ENCODE peak calls at places on chromosomes 3 and 15, in four cellular contexts. One of them, this sample, is unnamed.

GRCh38 chr15:86876387-86876786 is 796.7 kb downstream of the AGBL1 start:
- DNase-seq in NCI-H1417: no peak
- DNase-seq in activated T-cell treated with anti-CD3 and anti-CD28 coated beads, Interleukin-2, amount 50 U/mL, for 72 hours: no peak
- DNase-seq in activated naive CD8-positive, alpha-beta T cell treated with anti-CD3 and anti-CD28 coated beads, Interleukin-2, amount 50 U/mL, for 24 hours: no peak
- DNase-seq in this sample: no peak

GRCh38 chr15:65957451-65957850 is 88.2 kb downstream of the RAB11A start:
- DNase-seq in NCI-H1417: peak
- DNase-seq in activated naive CD8-positive, alpha-beta T cell treated with anti-CD3 and anti-CD28 coated beads, Interleukin-2, amount 50 U/mL, for 24 hours: no peak
- DNase-seq in activated T-cell treated with anti-CD3 and anti-CD28 coated beads, Interleukin-2, amount 50 U/mL, for 72 hours: no peak
- DNase-seq in this sample: no peak

GRCh38 chr3:12557472-12558105 is 702 bp downstream of the MKRN2 start:
- DNase-seq in activated naive CD8-positive, alpha-beta T cell treated with anti-CD3 and anti-CD28 coated beads, Interleukin-2, amount 50 U/mL, for 24 hours: no peak
- DNase-seq in NCI-H1417: no peak
- DNase-seq in activated T-cell treated with anti-CD3 and anti-CD28 coated beads, Interleukin-2, amount 50 U/mL, for 72 hours: no peak
- DNase-seq in this sample: peak

GRCh38 chr3:119662604-119663377 is 2.4 kb upstream of the POPDC2 start:
- DNase-seq in NCI-H1417: no peak
- DNase-seq in activated T-cell treated with anti-CD3 and anti-CD28 coated beads, Interleukin-2, amount 50 U/mL, for 72 hours: no peak
- DNase-seq in activated naive CD8-positive, alpha-beta T cell treated with anti-CD3 and anti-CD28 coated beads, Interleukin-2, amount 50 U/mL, for 24 hours: no peak
- DNase-seq in this sample: no peak

GRCh38 chr3:195085356-195086130 is 185.4 kb downstream of the XXYLT1 start:
- DNase-seq in activated T-cell treated with anti-CD3 and anti-CD28 coated beads, Interleukin-2, amount 50 U/mL, for 72 hours: no peak
- DNase-seq in activated naive CD8-positive, alpha-beta T cell treated with anti-CD3 and anti-CD28 coated beads, Interleukin-2, amount 50 U/mL, for 24 hours: no peak
- DNase-seq in NCI-H1417: no peak
- DNase-seq in this sample: no peak

GRCh38 chr3:99928758-99929408 is 111.2 kb downstream of the CMSS1 start:
- DNase-seq in activated T-cell treated with anti-CD3 and anti-CD28 coated beads, Interleukin-2, amount 50 U/mL, for 72 hours: no peak
- DNase-seq in activated naive CD8-positive, alpha-beta T cell treated with anti-CD3 and anti-CD28 coated beads, Interleukin-2, amount 50 U/mL, for 24 hours: no peak
- DNase-seq in NCI-H1417: no peak
- DNase-seq in this sample: no peak

GRCh38 chr15:80615783-80616391 is 79.2 kb upstream of the ABHD17C start:
- DNase-seq in activated T-cell treated with anti-CD3 and anti-CD28 coated beads, Interleukin-2, amount 50 U/mL, for 72 hours: no peak
- DNase-seq in activated naive CD8-positive, alpha-beta T cell treated with anti-CD3 and anti-CD28 coated beads, Interleukin-2, amount 50 U/mL, for 24 hours: no peak
- DNase-seq in NCI-H1417: peak
- DNase-seq in this sample: no peak

GRCh38 chr3:136642714-136643113 is 109.5 kb downstream of the STAG1 start:
- DNase-seq in NCI-H1417: no peak
- DNase-seq in activated T-cell treated with anti-CD3 and anti-CD28 coated beads, Interleukin-2, amount 50 U/mL, for 72 hours: no peak
- DNase-seq in activated naive CD8-positive, alpha-beta T cell treated with anti-CD3 and anti-CD28 coated beads, Interleukin-2, amount 50 U/mL, for 24 hours: no peak
- DNase-seq in this sample: peak

GRCh38 chr3:138348107-138348949 is at the start of gene MRAS:
- DNase-seq in NCI-H1417: peak
- DNase-seq in activated T-cell treated with anti-CD3 and anti-CD28 coated beads, Interleukin-2, amount 50 U/mL, for 72 hours: peak
- DNase-seq in activated naive CD8-positive, alpha-beta T cell treated with anti-CD3 and anti-CD28 coated beads, Interleukin-2, amount 50 U/mL, for 24 hours: peak
- DNase-seq in this sample: peak

GRCh38 chr3:100492810-100493140 is 356 bp downstream of the TMEM45A start:
- DNase-seq in activated naive CD8-positive, alpha-beta T cell treated with anti-CD3 and anti-CD28 coated beads, Interleukin-2, amount 50 U/mL, for 24 hours: no peak
- DNase-seq in activated T-cell treated with anti-CD3 and anti-CD28 coated beads, Interleukin-2, amount 50 U/mL, for 72 hours: no peak
- DNase-seq in NCI-H1417: no peak
- DNase-seq in this sample: no peak

GRCh38 chr15:90264649-90265048 is 823 bp upstream of the NGRN start:
- DNase-seq in activated T-cell treated with anti-CD3 and anti-CD28 coated beads, Interleukin-2, amount 50 U/mL, for 72 hours: peak
- DNase-seq in NCI-H1417: no peak
- DNase-seq in activated naive CD8-positive, alpha-beta T cell treated with anti-CD3 and anti-CD28 coated beads, Interleukin-2, amount 50 U/mL, for 24 hours: peak
- DNase-seq in this sample: no peak

GRCh38 chr3:14605744-14606143 is 45.8 kb upstream of the CCDC174 start:
- DNase-seq in NCI-H1417: no peak
- DNase-seq in activated T-cell treated with anti-CD3 and anti-CD28 coated beads, Interleukin-2, amount 50 U/mL, for 72 hours: no peak
- DNase-seq in activated naive CD8-positive, alpha-beta T cell treated with anti-CD3 and anti-CD28 coated beads, Interleukin-2, amount 50 U/mL, for 24 hours: no peak
- DNase-seq in this sample: no peak

GRCh38 chr15:57401546-57401945 is 25.2 kb downstream of the CGNL1 start:
- DNase-seq in activated naive CD8-positive, alpha-beta T cell treated with anti-CD3 and anti-CD28 coated beads, Interleukin-2, amount 50 U/mL, for 24 hours: no peak
- DNase-seq in NCI-H1417: no peak
- DNase-seq in activated T-cell treated with anti-CD3 and anti-CD28 coated beads, Interleukin-2, amount 50 U/mL, for 72 hours: no peak
- DNase-seq in this sample: no peak

GRCh38 chr15:72585025-72585424 is 69.5 kb upstream of the GOLGA6B start:
- DNase-seq in NCI-H1417: no peak
- DNase-seq in activated T-cell treated with anti-CD3 and anti-CD28 coated beads, Interleukin-2, amount 50 U/mL, for 72 hours: no peak
- DNase-seq in activated naive CD8-positive, alpha-beta T cell treated with anti-CD3 and anti-CD28 coated beads, Interleukin-2, amount 50 U/mL, for 24 hours: no peak
- DNase-seq in this sample: no peak

GRCh38 chr3:64079369-64080160 is 56.3 kb upstream of the PSMD6 start:
- DNase-seq in NCI-H1417: no peak
- DNase-seq in activated naive CD8-positive, alpha-beta T cell treated with anti-CD3 and anti-CD28 coated beads, Interleukin-2, amount 50 U/mL, for 24 hours: no peak
- DNase-seq in activated T-cell treated with anti-CD3 and anti-CD28 coated beads, Interleukin-2, amount 50 U/mL, for 72 hours: no peak
- DNase-seq in this sample: no peak

GRCh38 chr3:12817341-12817705 is 20.8 kb downstream of the CAND2 start:
- DNase-seq in activated naive CD8-positive, alpha-beta T cell treated with anti-CD3 and anti-CD28 coated beads, Interleukin-2, amount 50 U/mL, for 24 hours: no peak
- DNase-seq in NCI-H1417: no peak
- DNase-seq in activated T-cell treated with anti-CD3 and anti-CD28 coated beads, Interleukin-2, amount 50 U/mL, for 72 hours: no peak
- DNase-seq in this sample: no peak

GRCh38 chr15:51121118-51121517 is 26.4 kb upstream of the TNFAIP8L3 start:
- DNase-seq in activated naive CD8-positive, alpha-beta T cell treated with anti-CD3 and anti-CD28 coated beads, Interleukin-2, amount 50 U/mL, for 24 hours: peak
- DNase-seq in NCI-H1417: no peak
- DNase-seq in activated T-cell treated with anti-CD3 and anti-CD28 coated beads, Interleukin-2, amount 50 U/mL, for 72 hours: peak
- DNase-seq in this sample: no peak

GRCh38 chr3:190526787-190527767 is 13.2 kb downstream of the IL1RAP start:
- DNase-seq in activated T-cell treated with anti-CD3 and anti-CD28 coated beads, Interleukin-2, amount 50 U/mL, for 72 hours: no peak
- DNase-seq in NCI-H1417: no peak
- DNase-seq in activated naive CD8-positive, alpha-beta T cell treated with anti-CD3 and anti-CD28 coated beads, Interleukin-2, amount 50 U/mL, for 24 hours: no peak
- DNase-seq in this sample: no peak

GRCh38 chr15:34154725-34155204 is 52.9 kb downstream of the PGBD4 start:
- DNase-seq in activated naive CD8-positive, alpha-beta T cell treated with anti-CD3 and anti-CD28 coated beads, Interleukin-2, amount 50 U/mL, for 24 hours: no peak
- DNase-seq in NCI-H1417: no peak
- DNase-seq in activated T-cell treated with anti-CD3 and anti-CD28 coated beads, Interleukin-2, amount 50 U/mL, for 72 hours: peak
- DNase-seq in this sample: peak

GRCh38 chr3:177713921-177714900 is 516.9 kb upstream of the TBL1XR1 start:
- DNase-seq in activated T-cell treated with anti-CD3 and anti-CD28 coated beads, Interleukin-2, amount 50 U/mL, for 72 hours: no peak
- DNase-seq in NCI-H1417: no peak
- DNase-seq in activated naive CD8-positive, alpha-beta T cell treated with anti-CD3 and anti-CD28 coated beads, Interleukin-2, amount 50 U/mL, for 24 hours: no peak
- DNase-seq in this sample: no peak

GRCh38 chr15:35565901-35566300 is 19.9 kb upstream of the DPH6 start:
- DNase-seq in activated T-cell treated with anti-CD3 and anti-CD28 coated beads, Interleukin-2, amount 50 U/mL, for 72 hours: no peak
- DNase-seq in activated naive CD8-positive, alpha-beta T cell treated with anti-CD3 and anti-CD28 coated beads, Interleukin-2, amount 50 U/mL, for 24 hours: no peak
- DNase-seq in NCI-H1417: no peak
- DNase-seq in this sample: no peak

GRCh38 chr3:172848910-172849309 is 98.4 kb downstream of the ECT2 start:
- DNase-seq in activated T-cell treated with anti-CD3 and anti-CD28 coated beads, Interleukin-2, amount 50 U/mL, for 72 hours: no peak
- DNase-seq in NCI-H1417: no peak
- DNase-seq in activated naive CD8-positive, alpha-beta T cell treated with anti-CD3 and anti-CD28 coated beads, Interleukin-2, amount 50 U/mL, for 24 hours: no peak
- DNase-seq in this sample: no peak

GRCh38 chr3:70049761-70050160 is 50.2 kb downstream of the SAMMSON start:
- DNase-seq in NCI-H1417: no peak
- DNase-seq in activated naive CD8-positive, alpha-beta T cell treated with anti-CD3 and anti-CD28 coated beads, Interleukin-2, amount 50 U/mL, for 24 hours: no peak
- DNase-seq in activated T-cell treated with anti-CD3 and anti-CD28 coated beads, Interleukin-2, amount 50 U/mL, for 72 hours: no peak
- DNase-seq in this sample: no peak

GRCh38 chr3:52088445-52089367 is 32.3 kb upstream of the DUSP7 start:
- DNase-seq in activated T-cell treated with anti-CD3 and anti-CD28 coated beads, Interleukin-2, amount 50 U/mL, for 72 hours: no peak
- DNase-seq in activated naive CD8-positive, alpha-beta T cell treated with anti-CD3 and anti-CD28 coated beads, Interleukin-2, amount 50 U/mL, for 24 hours: no peak
- DNase-seq in NCI-H1417: no peak
- DNase-seq in this sample: no peak

GRCh38 chr3:78589242-78589641 is 1178.6 kb downstream of the ROBO1 start:
- DNase-seq in NCI-H1417: no peak
- DNase-seq in activated naive CD8-positive, alpha-beta T cell treated with anti-CD3 and anti-CD28 coated beads, Interleukin-2, amount 50 U/mL, for 24 hours: no peak
- DNase-seq in activated T-cell treated with anti-CD3 and anti-CD28 coated beads, Interleukin-2, amount 50 U/mL, for 72 hours: no peak
- DNase-seq in this sample: no peak

GRCh38 chr3:183430325-183430957 is 2.0 kb upstream of the MCF2L2 start:
- DNase-seq in activated T-cell treated with anti-CD3 and anti-CD28 coated beads, Interleukin-2, amount 50 U/mL, for 72 hours: peak
- DNase-seq in NCI-H1417: peak
- DNase-seq in activated naive CD8-positive, alpha-beta T cell treated with anti-CD3 and anti-CD28 coated beads, Interleukin-2, amount 50 U/mL, for 24 hours: no peak
- DNase-seq in this sample: no peak

GRCh38 chr3:113300596-113300995 is 89.2 kb downstream of the BOC start:
- DNase-seq in activated T-cell treated with anti-CD3 and anti-CD28 coated beads, Interleukin-2, amount 50 U/mL, for 72 hours: no peak
- DNase-seq in NCI-H1417: no peak
- DNase-seq in activated naive CD8-positive, alpha-beta T cell treated with anti-CD3 and anti-CD28 coated beads, Interleukin-2, amount 50 U/mL, for 24 hours: no peak
- DNase-seq in this sample: no peak

GRCh38 chr15:41417418-41417811 is 520 bp downstream of the RTF1 start:
- DNase-seq in NCI-H1417: no peak
- DNase-seq in activated naive CD8-positive, alpha-beta T cell treated with anti-CD3 and anti-CD28 coated beads, Interleukin-2, amount 50 U/mL, for 24 hours: peak
- DNase-seq in activated T-cell treated with anti-CD3 and anti-CD28 coated beads, Interleukin-2, amount 50 U/mL, for 72 hours: peak
- DNase-seq in this sample: peak

GRCh38 chr3:72791132-72791531 is 57.1 kb downstream of the SHQ1 start:
- DNase-seq in NCI-H1417: no peak
- DNase-seq in activated T-cell treated with anti-CD3 and anti-CD28 coated beads, Interleukin-2, amount 50 U/mL, for 72 hours: no peak
- DNase-seq in activated naive CD8-positive, alpha-beta T cell treated with anti-CD3 and anti-CD28 coated beads, Interleukin-2, amount 50 U/mL, for 24 hours: no peak
- DNase-seq in this sample: no peak

GRCh38 chr3:33044676-33045075 is 52.3 kb downstream of the GLB1 start:
- DNase-seq in activated naive CD8-positive, alpha-beta T cell treated with anti-CD3 and anti-CD28 coated beads, Interleukin-2, amount 50 U/mL, for 24 hours: no peak
- DNase-seq in NCI-H1417: no peak
- DNase-seq in activated T-cell treated with anti-CD3 and anti-CD28 coated beads, Interleukin-2, amount 50 U/mL, for 72 hours: no peak
- DNase-seq in this sample: no peak